ENCODE peak calls at places on chromosomes 7 and 10, in four cellular contexts. U, B, F and J are unnamed samples.

GRCh38 chr10:24363070-24363469 is 154.1 kb downstream of the KIAA1217 start:
- DNase-seq in F (no peak), U (no peak), B (no peak), J (no peak)

GRCh38 chr10:30459283-30459682 is 25.3 kb downstream of the MAP3K8 start:
- DNase-seq in B (no peak), U (peak), F (no peak), J (peak)

GRCh38 chr10:75265856-75266255 is 30.1 kb upstream of the COMTD1 start:
- DNase-seq in B (no peak), F (no peak), U (no peak), J (no peak)

GRCh38 chr7:117157121-117157870 is 165.6 kb downstream of the WNT2 start:
- DNase-seq in B (no peak), F (no peak), U (no peak), J (no peak)

GRCh38 chr7:38686888-38687287 is 55.7 kb upstream of the AMPH start:
- DNase-seq in F (no peak), U (no peak), B (no peak), J (no peak)

GRCh38 chr10:100890696-100891271 is 22.0 kb upstream of the SLF2 start:
- DNase-seq in U (no peak), F (no peak), B (no peak), J (no peak)

GRCh38 chr10:61447127-61447526 is 6.1 kb downstream of the TMEM26 start:
- DNase-seq in F (no peak), U (no peak), B (no peak), J (no peak)

GRCh38 chr7:104206841-104207240 is 972 bp downstream of the ORC5 start:
- DNase-seq in B (no peak), F (no peak), U (no peak), J (no peak)

GRCh38 chr7:159048656-159049055 is 96.0 kb downstream of the VIPR2 start:
- DNase-seq in B (no peak), U (peak), F (no peak), J (no peak)

GRCh38 chr7:18494821-18495408 is 634 bp upstream of the HDAC9 start:
- DNase-seq in B (no peak), U (no peak), F (no peak), J (no peak)

GRCh38 chr7:435518-436366 is 83.9 kb downstream of the PDGFA start:
- DNase-seq in F (peak), U (no peak), B (no peak), J (peak)

GRCh38 chr7:101201695-101202602 is 1.1 kb upstream of the MOGAT3 start:
- DNase-seq in F (peak), U (no peak), B (no peak), J (no peak)

GRCh38 chr7:15891151-15891842 is 204.8 kb upstream of the MEOX2 start:
- DNase-seq in F (no peak), B (no peak), U (no peak), J (no peak)

GRCh38 chr10:11110499-11110898 is 92.8 kb downstream of the CELF2 start:
- DNase-seq in U (no peak), F (no peak), B (no peak), J (peak)

DNA sequence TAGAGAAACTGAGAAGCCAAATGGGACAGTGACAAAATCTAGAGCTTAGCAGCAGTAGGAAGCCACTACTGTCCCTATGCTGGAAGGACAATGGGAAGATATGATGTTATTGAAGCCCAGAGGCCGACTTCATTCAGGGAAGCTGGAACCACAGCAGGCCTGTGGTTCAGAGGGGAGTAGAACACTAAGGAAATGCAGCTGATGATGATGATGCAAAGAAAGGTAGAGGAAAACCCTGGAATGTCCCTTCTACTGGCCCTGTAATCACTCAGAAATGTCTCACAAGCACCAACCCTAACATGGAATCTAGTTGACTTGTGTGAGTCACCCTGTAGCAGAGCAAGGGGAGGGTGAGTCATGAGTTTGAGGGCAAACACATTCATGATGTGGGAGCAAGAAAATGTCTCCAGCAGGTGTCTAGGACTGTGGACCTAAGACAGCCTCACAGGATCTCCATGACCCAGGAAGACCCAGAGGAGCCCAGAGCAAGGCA is 37.1 kb upstream of the LRRC17 start:
- DNase-seq in F (peak), B (no peak), U (no peak), J (no peak)
- TF ChIP-seq POLR2A in F (no peak), B (no peak), U (no peak), J (no peak)

GRCh38 chr10:102646610-102647432 is 2.5 kb downstream of the TRIM8 start:
- DNase-seq in B (no peak), F (peak), U (peak), J (no peak)

GRCh38 chr10:102647433-102648268 is 3.4 kb downstream of the TRIM8 start:
- DNase-seq in F (no peak), U (no peak), B (no peak), J (no peak)

GRCh38 chr10:102645388-102645740 is 1.1 kb downstream of the TRIM8 start:
- DNase-seq in F (peak), U (peak), B (no peak), J (peak)

GRCh38 chr10:102644646-102645387 is 538 bp downstream of the TRIM8 start:
- DNase-seq in B (no peak), F (peak), U (peak), J (peak)

GRCh38 chr10:102645741-102646609 is 1.7 kb downstream of the TRIM8 start:
- DNase-seq in U (peak), F (peak), B (no peak), J (peak)
- TF ChIP-seq POLR2AphosphoS5 in U (peak), F (peak), B (peak), J (peak)

DNA sequence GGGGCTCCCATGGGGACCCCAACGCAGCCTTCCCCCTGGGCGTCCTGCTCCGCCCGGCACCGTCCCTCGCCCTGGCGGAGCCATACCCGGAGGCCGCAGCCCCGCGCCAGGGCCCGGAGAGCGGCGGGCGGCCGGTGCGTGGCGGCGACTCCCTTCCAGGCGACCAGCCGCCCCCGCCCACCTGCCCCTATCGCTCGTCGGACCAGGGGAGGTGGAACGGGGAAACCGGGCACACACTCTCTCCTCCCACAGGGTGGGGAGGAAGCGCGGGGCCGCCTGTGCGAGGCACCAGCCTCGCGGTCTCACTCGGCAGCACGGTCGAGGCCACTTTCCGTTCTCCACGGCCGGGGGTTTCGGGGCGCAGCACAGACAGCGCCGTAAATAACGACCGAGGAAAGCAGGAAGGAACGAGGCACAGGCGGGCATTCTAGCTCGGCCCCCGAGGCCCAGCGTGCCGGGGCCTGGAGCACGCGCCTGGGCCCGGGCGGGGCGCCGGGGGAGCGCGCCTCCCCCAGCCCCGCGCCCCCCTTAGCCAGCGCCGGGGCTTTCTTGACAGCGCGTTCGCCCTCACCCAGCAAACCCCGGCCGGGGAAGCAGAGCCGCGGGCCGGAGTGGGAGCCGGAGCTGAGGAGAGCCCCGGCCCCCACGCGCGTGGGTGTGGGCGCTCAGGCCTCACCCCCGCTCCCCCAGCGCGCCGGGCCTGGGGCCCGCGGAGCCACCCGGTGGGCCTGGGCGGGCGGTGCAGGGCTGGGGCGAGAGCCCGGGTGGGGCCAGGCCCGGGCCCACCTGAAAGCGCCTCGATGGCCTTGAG is 936 bp downstream of the IGF2BP3 start:
- DNase-seq in U (peak), B (no peak), F (no peak), J (no peak)
- TF ChIP-seq POLR2A in U (no peak), B (peak), F (no peak), J (no peak)

GRCh38 chr10:4849555-4850242 is 23.7 kb downstream of the AKR1E2 start:
- DNase-seq in B (no peak), U (peak), F (peak), J (peak)
- TF ChIP-seq POLR2AphosphoS5 in B (no peak), U (no peak), F (peak), J (no peak)

GRCh38 chr7:45001138-45001694 is 1.2 kb downstream of the CCM2 start:
- DNase-seq in B (no peak), F (no peak), U (peak), J (peak)
- TF ChIP-seq POLR2A in B (peak), F (no peak), U (no peak), J (no peak)

GRCh38 chr10:43393606-43394360 is 15.2 kb downstream of the HNRNPF start:
- DNase-seq in B (no peak), U (peak), F (no peak), J (peak)

GRCh38 chr10:43396928-43397624 is 11.9 kb downstream of the HNRNPF start:
- DNase-seq in B (peak), U (peak), F (peak), J (peak)

GRCh38 chr10:43394868-43395267 is 14.1 kb downstream of the HNRNPF start:
- DNase-seq in F (no peak), U (peak), B (no peak), J (peak)

GRCh38 chr10:43396061-43396927 is 12.7 kb downstream of the HNRNPF start:
- DNase-seq in U (peak), B (peak), F (peak), J (peak)

DNA sequence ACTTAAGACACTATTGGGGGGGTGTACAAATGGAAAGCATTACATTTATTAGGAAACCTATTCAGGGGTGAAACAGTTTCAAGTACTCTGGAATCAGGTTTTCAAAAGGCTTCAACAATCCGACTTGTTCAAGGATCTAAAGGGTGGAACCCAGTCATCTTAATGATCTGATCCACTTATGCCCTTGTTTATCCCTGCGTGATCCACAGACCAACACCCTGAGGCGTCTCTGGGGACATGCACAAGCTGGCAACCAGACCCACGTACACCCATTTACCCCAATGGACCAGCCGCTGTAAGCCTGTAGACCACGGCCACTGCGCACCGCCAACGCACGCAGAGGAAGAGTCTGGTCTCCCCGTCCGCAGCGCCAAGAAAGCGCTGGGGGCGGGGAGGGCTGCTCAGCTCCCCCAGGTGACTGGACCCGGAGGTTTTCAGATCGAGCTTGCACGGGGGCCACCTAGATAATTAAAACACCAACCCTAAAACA is 13.4 kb downstream of the HNRNPF start:
- DNase-seq in B (no peak), U (peak), F (no peak), J (peak)
- TF ChIP-seq POLR2AphosphoS5 in B (no peak), U (peak), F (no peak), J (no peak)

DNA sequence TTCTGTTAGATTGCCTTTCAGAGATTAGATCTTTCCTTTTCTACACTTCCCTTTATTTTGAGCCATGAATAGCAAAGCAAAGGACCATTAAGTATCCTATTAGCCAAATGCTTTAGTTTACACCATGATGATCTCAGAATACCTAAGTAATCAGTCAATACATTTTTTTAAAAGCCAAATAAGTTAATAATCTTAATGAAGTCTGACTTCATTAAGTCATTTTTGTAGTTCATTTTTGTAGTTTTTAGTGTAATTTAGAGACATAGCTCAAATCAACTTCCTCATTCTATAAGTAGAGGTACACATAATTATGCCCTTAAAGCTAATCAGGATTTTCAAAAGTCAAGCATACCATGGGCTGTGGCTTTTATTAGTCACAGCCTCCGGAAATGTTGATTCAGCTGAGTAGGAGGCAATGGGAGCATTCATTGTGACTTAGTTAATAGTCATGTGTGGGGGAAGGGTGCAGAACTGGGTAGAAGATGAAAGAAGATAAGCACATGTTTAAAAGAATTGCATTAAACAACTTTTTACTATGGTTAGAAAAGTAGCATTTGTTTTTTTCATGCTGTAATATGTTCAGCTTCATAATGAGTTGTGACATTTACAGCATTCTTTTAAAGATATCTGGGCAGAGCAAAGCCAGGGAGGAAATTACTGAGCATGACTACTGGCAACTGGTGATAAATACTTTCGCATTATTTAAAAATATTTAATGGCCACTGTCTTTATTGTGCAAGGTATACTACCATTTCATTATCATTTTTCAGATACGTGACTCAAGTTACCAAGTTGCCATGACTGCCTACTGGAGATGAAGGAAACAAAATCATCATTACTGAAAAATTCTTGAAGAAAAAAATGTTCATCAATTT is 57.3 kb upstream of the CCDC71L start:
- DNase-seq in U (no peak), B (no peak), F (peak), J (no peak)
- TF ChIP-seq POLR2A in U (no peak), B (no peak), F (no peak), J (no peak)